ENCODE peak calls at places on chromosomes 11 and 22, in nine cellular contexts. W is hippocampal formation, N is nucleus accumbens, P is GM23248, U is foreskin fibroblast, L is SW 1271, B is GM10248, Z is endodermal cell, G is memory B cell. D is an unnamed sample.

GRCh38 chr11:61297741-61298140 is 2.6 kb upstream of the VWCE start:
- DNase-seq in W (no peak), N (no peak), P (peak; percentile 95), U (peak; percentile 93), L (no peak), B (no peak), Z (no peak), G (no peak), D (no peak)

GRCh38 chr22:30876925-30877553 is 91.5 kb downstream of the MORC2 start:
- DNase-seq in W (peak; percentile 32), N (peak; percentile 44), P (peak; percentile 16), U (peak; percentile 39), L (no peak), B (no peak), Z (no peak), G (no peak), D (no peak)

GRCh38 chr11:68750197-68750987 is 928 bp downstream of the TESMIN start:
- DNase-seq in W (no peak), N (no peak), P (no peak), U (no peak), L (no peak), B (no peak), Z (peak; percentile 85), G (peak; percentile 13), D (no peak)

GRCh38 chr11:69101100-69101791 is 52.5 kb downstream of the TPCN2 start:
- DNase-seq in W (no peak), N (peak; percentile 72), P (peak; percentile 86), U (peak; percentile 60), L (peak; percentile 41), B (peak; percentile 86), Z (peak; percentile 96), G (peak; percentile 82), D (no peak)

GRCh38 chr11:113204280-113204679 is 110.1 kb upstream of the TTC12 start:
- DNase-seq in W (no peak), N (no peak), P (no peak), U (no peak), L (no peak), B (no peak), Z (no peak), G (no peak), D (no peak)

GRCh38 chr11:848380-848931 is 5.8 kb downstream of the TSPAN4 start:
- DNase-seq in W (no peak), N (peak; percentile 17), P (peak; percentile 63), U (no peak), L (no peak), B (peak; percentile 86), Z (peak; percentile 84), G (peak; percentile 71), D (no peak)

GRCh38 chr22:24069721-24070120 is 58.6 kb downstream of the CABIN1 start:
- DNase-seq in W (no peak), N (no peak), P (no peak), U (no peak), L (no peak), B (no peak), Z (no peak), G (no peak), D (no peak)

GRCh38 chr22:17429516-17429915 is 60.3 kb downstream of the CECR2 start:
- DNase-seq in W (no peak), N (no peak), P (no peak), U (no peak), L (no peak), B (no peak), Z (no peak), G (no peak), D (no peak)

GRCh38 chr22:45310331-45311032 is 748 bp downstream of the FAM118A start:
- DNase-seq in W (no peak), N (no peak), P (peak; percentile 29), U (no peak), L (no peak), B (no peak), Z (peak; percentile 64), G (no peak), D (no peak)

GRCh38 chr11:24738972-24739371 is 242.1 kb downstream of the LUZP2 start:
- DNase-seq in W (no peak), N (no peak), P (no peak), U (no peak), L (no peak), B (no peak), Z (no peak), G (no peak), D (no peak)

GRCh38 chr11:30583505-30584280 is 2.5 kb downstream of the MPPED2 start:
- DNase-seq in W (no peak), N (peak; percentile 18), P (peak; percentile 12), U (no peak), L (no peak), B (no peak), Z (peak; percentile 77), G (no peak), D (peak; percentile 21)

GRCh38 chr11:4025248-4025956 is 69.2 kb upstream of the RRM1 start:
- DNase-seq in W (no peak), N (no peak), P (peak; percentile 61), U (no peak), L (no peak), B (no peak), Z (no peak), G (no peak), D (no peak)

GRCh38 chr22:39241632-39242388 is 3.0 kb downstream of the PDGFB start:
- DNase-seq in W (no peak), N (no peak), P (peak; percentile 21), U (no peak), L (no peak), B (no peak), Z (no peak), G (no peak), D (no peak)